ENCODE peak calls at places on chromosomes 6 and 20, in ten cellular contexts. D is bronchial epithelial cell, R is cardiac fibroblast, M is lung, P is cardiac muscle cell, O is A549, Y is astrocyte, H is BJ, F is pancreas, N is HepG2. S is an unnamed sample.

GRCh38 chr6:20581070-20581469 is 46.8 kb downstream of the CDKAL1 start:
- DNase-seq in D (no peak), R (no peak), M (no peak), P (no peak), O (no peak), Y (no peak), H (no peak), F (no peak), N (no peak), S (no peak)

GRCh38 chr6:24394777-24395437 is 7.8 kb upstream of the MRS2 start:
- DNase-seq in D (peak; percentile 87), R (peak; percentile 93), M (no peak), P (no peak), O (no peak), Y (peak; percentile 83), H (peak; percentile 44), F (no peak), N (no peak), S (no peak)

GRCh38 chr6:155660243-155660977 is 204.8 kb upstream of the NOX3 start:
- DNase-seq in D (no peak), R (no peak), M (no peak), P (no peak), O (no peak), Y (no peak), H (no peak), F (no peak), N (no peak), S (no peak)

GRCh38 chr6:24951831-24952299 is 16.1 kb upstream of the RIPOR2 start:
- DNase-seq in D (no peak), R (no peak), M (peak; percentile 43), P (no peak), O (no peak), Y (no peak), H (no peak), F (no peak), N (no peak), S (no peak)

GRCh38 chr6:4224082-4224978 is 89.0 kb upstream of the ECI2 start:
- DNase-seq in D (no peak), R (peak; percentile 23), M (no peak), P (peak; percentile 71), O (no peak), Y (peak; percentile 81), H (no peak), F (no peak), N (no peak), S (no peak)

GRCh38 chr6:88263591-88263990 is 97.4 kb upstream of the CNR1 start:
- DNase-seq in D (no peak), R (peak; percentile 46), M (no peak), P (peak; percentile 20), O (no peak), Y (no peak), H (no peak), F (no peak), N (no peak), S (no peak)

GRCh38 chr20:21179796-21180195 is 53.9 kb downstream of the KIZ start:
- DNase-seq in D (peak; percentile 51), R (peak; percentile 48), M (no peak), P (no peak), O (no peak), Y (no peak), H (no peak), F (no peak), N (no peak), S (no peak)

GRCh38 chr6:30565772-30566171 is 5.5 kb upstream of the ABCF1 start:
- DNase-seq in D (no peak), R (no peak), M (no peak), P (no peak), O (no peak), Y (no peak), H (no peak), F (no peak), N (no peak), S (no peak)

GRCh38 chr6:7513534-7513933 is 27.9 kb upstream of the DSP start:
- DNase-seq in D (no peak), R (no peak), M (no peak), P (no peak), O (no peak), Y (no peak), H (no peak), F (no peak), N (no peak), S (no peak)

GRCh38 chr20:51425347-51426106 is 117.0 kb downstream of the NFATC2 start:
- DNase-seq in D (no peak), R (no peak), M (no peak), P (no peak), O (no peak), Y (no peak), H (no peak), F (no peak), N (no peak), S (no peak)

GRCh38 chr6:137193256-137194070 is 20.0 kb upstream of the IL22RA2 start:
- DNase-seq in D (no peak), R (no peak), M (no peak), P (no peak), O (no peak), Y (no peak), H (no peak), F (no peak), N (no peak), S (no peak)

GRCh38 chr6:127821431-127821830 is 79.4 kb downstream of the THEMIS start:
- DNase-seq in D (no peak), R (no peak), M (no peak), P (no peak), O (no peak), Y (no peak), H (no peak), F (no peak), N (no peak), S (no peak)

GRCh38 chr6:75852721-75853120 is 103.7 kb downstream of the MYO6 start:
- DNase-seq in D (peak; percentile 61), R (peak; percentile 85), M (no peak), P (no peak), O (peak; percentile 61), Y (peak; percentile 14), H (no peak), F (no peak), N (no peak), S (no peak)

GRCh38 chr6:11139051-11139960 is 27.8 kb upstream of the ERVFRD-1 start:
- DNase-seq in D (peak; percentile 99), R (peak; percentile 64), M (no peak), P (no peak), O (no peak), Y (peak; percentile 47), H (peak; percentile 17), F (no peak), N (no peak), S (no peak)

GRCh38 chr6:168070804-168071203 is 8.2 kb downstream of the FRMD1 start:
- DNase-seq in D (no peak), R (no peak), M (no peak), P (no peak), O (no peak), Y (no peak), H (no peak), F (no peak), N (no peak), S (no peak)

GRCh38 chr6:168072266-168072665 is 6.7 kb downstream of the FRMD1 start:
- DNase-seq in D (no peak), R (no peak), M (no peak), P (no peak), O (no peak), Y (no peak), H (no peak), F (no peak), N (no peak), S (no peak)

GRCh38 chr6:168073937-168074730 is 4.9 kb downstream of the FRMD1 start:
- DNase-seq in D (no peak), R (no peak), M (no peak), P (no peak), O (no peak), Y (no peak), H (no peak), F (no peak), N (no peak), S (no peak)

GRCh38 chr6:168072730-168073129 is 6.3 kb downstream of the FRMD1 start:
- DNase-seq in D (no peak), R (no peak), M (no peak), P (no peak), O (no peak), Y (no peak), H (no peak), F (no peak), N (no peak), S (no peak)

DNA sequence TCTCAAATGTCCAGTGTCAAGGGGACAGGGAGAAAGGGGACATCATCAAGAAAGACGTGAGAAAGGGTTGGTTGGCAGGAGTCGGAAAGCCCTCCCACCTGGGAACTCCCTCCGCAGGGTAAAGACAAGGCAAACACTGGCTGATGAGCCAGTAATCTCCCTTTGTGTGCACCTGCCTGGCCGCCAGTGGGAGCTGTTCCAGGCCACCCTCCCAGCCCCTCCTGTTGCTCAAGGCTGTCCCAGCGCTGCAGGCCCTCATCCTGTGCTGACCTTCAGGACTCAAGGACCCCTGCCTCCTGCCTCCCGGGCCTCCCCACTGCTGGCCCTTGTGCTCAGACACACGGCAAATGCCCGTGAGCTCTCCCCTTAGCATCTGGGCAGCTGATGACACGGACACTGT is 7.4 kb downstream of the FRMD1 start:
- DNase-seq in D (no peak), R (no peak), M (no peak), P (peak; percentile 29), O (peak; percentile 12), Y (no peak), H (no peak), F (no peak), N (peak; percentile 35), S (no peak)
- TF ChIP-seq CTCF in D (no peak), R (no peak), M (no peak), P (no peak), O (no peak), Y (no peak), H (no peak), F (no peak), N (peak; percentile 83), S (no peak)

DNA sequence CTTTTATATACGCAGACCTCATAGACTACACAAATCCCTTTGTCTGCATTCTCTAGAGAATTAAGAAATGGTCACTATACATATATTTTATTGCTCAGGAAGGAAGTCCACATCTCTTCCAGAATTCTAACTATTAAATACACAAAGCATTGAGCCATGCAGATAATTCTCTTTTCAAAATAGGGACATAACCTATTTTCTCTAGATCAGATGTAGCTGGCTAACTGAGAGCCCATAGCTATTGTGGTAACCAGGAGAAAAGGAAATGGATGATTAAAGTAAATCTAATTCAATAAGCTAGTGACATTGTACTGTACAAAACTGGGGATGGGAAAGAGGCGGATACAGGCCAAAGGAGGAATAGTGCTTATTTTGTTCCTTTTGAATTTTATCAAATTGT is 137.2 kb downstream of the BACH2 start:
- DNase-seq in D (no peak), R (no peak), M (no peak), P (no peak), O (no peak), Y (no peak), H (no peak), F (no peak), N (no peak), S (no peak)
- H3K4me3 ChIP-seq in D (no peak overlapping the region), R (no peak overlapping the region), M (no peak overlapping the region), P (no peak overlapping the region), O (no peak overlapping the region), Y (no peak overlapping the region), H (no peak overlapping the region), F (no peak overlapping the region), N (no peak overlapping the region), S (no peak overlapping the region)

GRCh38 chr6:157669747-157670216 is 153.3 kb upstream of the SNX9 start:
- DNase-seq in D (peak; percentile 37), R (peak; percentile 76), M (peak; percentile 68), P (peak; percentile 65), O (peak; percentile 27), Y (peak; percentile 66), H (peak; percentile 63), F (no peak), N (peak; percentile 28), S (no peak)
- TF ChIP-seq CTCF in D (peak; percentile 17), R (peak; percentile 41), M (no peak), P (peak; percentile 36), O (no peak), Y (no peak), H (peak; percentile 49), F (no peak), N (peak; percentile 51), S (no peak)

GRCh38 chr20:10739134-10739533 is 65.3 kb upstream of the JAG1 start:
- DNase-seq in D (no peak), R (no peak), M (no peak), P (no peak), O (no peak), Y (no peak), H (no peak), F (no peak), N (no peak), S (no peak)
- H3K4me3 ChIP-seq in D (peak overlapping the region; percentile 1), R (peak overlapping the region; percentile 24), M (no peak overlapping the region), P (no peak overlapping the region), O (no peak overlapping the region), Y (no peak overlapping the region), H (no peak overlapping the region), F (peak overlapping the region; percentile 2), N (no peak overlapping the region), S (no peak overlapping the region)